ENCODE peak calls at places on chromosomes 13 and 19, in ten cellular contexts. One of them, this sample, is unnamed.

GRCh38 chr13:110173247-110173818 is 133.6 kb downstream of the COL4A1 start:
- DNase-seq in BJ: no peak
- DNase-seq in coronary artery: no peak
- DNase-seq in brain microvascular endothelial cell: no peak
- DNase-seq in PC-3: peak
- DNase-seq in bronchial epithelial cell: peak
- DNase-seq in Peyer's patch: no peak
- DNase-seq in thyroid gland: no peak
- DNase-seq in breast epithelium: no peak
- DNase-seq in foreskin fibroblast: no peak
- DNase-seq in this sample: no peak

GRCh38 chr19:43425567-43426392 is 11.1 kb downstream of the TEX101 start:
- DNase-seq in BJ: no peak
- DNase-seq in coronary artery: no peak
- DNase-seq in brain microvascular endothelial cell: no peak
- DNase-seq in PC-3: peak
- DNase-seq in bronchial epithelial cell: peak
- DNase-seq in Peyer's patch: peak
- DNase-seq in thyroid gland: no peak
- DNase-seq in breast epithelium: no peak
- DNase-seq in foreskin fibroblast: no peak
- DNase-seq in this sample: no peak

GRCh38 chr13:31036717-31037116 is 104.3 kb downstream of the TEX26 start:
- DNase-seq in BJ: no peak
- DNase-seq in coronary artery: no peak
- DNase-seq in brain microvascular endothelial cell: no peak
- DNase-seq in PC-3: no peak
- DNase-seq in bronchial epithelial cell: no peak
- DNase-seq in Peyer's patch: no peak
- DNase-seq in thyroid gland: no peak
- DNase-seq in breast epithelium: no peak
- DNase-seq in foreskin fibroblast: no peak
- DNase-seq in this sample: no peak

GRCh38 chr13:40439928-40440327 is 226.5 kb downstream of the FOXO1 start:
- DNase-seq in BJ: no peak
- DNase-seq in coronary artery: no peak
- DNase-seq in brain microvascular endothelial cell: no peak
- DNase-seq in PC-3: no peak
- DNase-seq in bronchial epithelial cell: no peak
- DNase-seq in Peyer's patch: no peak
- DNase-seq in thyroid gland: no peak
- DNase-seq in breast epithelium: no peak
- DNase-seq in foreskin fibroblast: no peak
- DNase-seq in this sample: no peak

GRCh38 chr13:113748101-113748861 is 10.7 kb upstream of the TMEM255B start:
- DNase-seq in BJ: no peak
- DNase-seq in coronary artery: no peak
- DNase-seq in brain microvascular endothelial cell: no peak
- DNase-seq in PC-3: no peak
- DNase-seq in bronchial epithelial cell: no peak
- DNase-seq in Peyer's patch: peak
- DNase-seq in thyroid gland: no peak
- DNase-seq in breast epithelium: no peak
- DNase-seq in foreskin fibroblast: no peak
- DNase-seq in this sample: no peak

GRCh38 chr19:46776927-46777911 is 11.2 kb downstream of the SLC1A5 start:
- DNase-seq in BJ: no peak
- DNase-seq in coronary artery: no peak
- DNase-seq in brain microvascular endothelial cell: no peak
- DNase-seq in PC-3: no peak
- DNase-seq in bronchial epithelial cell: no peak
- DNase-seq in Peyer's patch: peak
- DNase-seq in thyroid gland: no peak
- DNase-seq in breast epithelium: no peak
- DNase-seq in foreskin fibroblast: no peak
- DNase-seq in this sample: no peak

GRCh38 chr13:33634526-33635111 is 183.3 kb upstream of the RFC3 start:
- DNase-seq in BJ: no peak
- DNase-seq in coronary artery: no peak
- DNase-seq in brain microvascular endothelial cell: peak
- DNase-seq in PC-3: no peak
- DNase-seq in bronchial epithelial cell: no peak
- DNase-seq in Peyer's patch: no peak
- DNase-seq in thyroid gland: peak
- DNase-seq in breast epithelium: no peak
- DNase-seq in foreskin fibroblast: no peak
- DNase-seq in this sample: no peak

GRCh38 chr13:78820541-78820940 is 161.6 kb upstream of the OBI1 start:
- DNase-seq in BJ: no peak
- DNase-seq in coronary artery: no peak
- DNase-seq in brain microvascular endothelial cell: no peak
- DNase-seq in PC-3: no peak
- DNase-seq in bronchial epithelial cell: no peak
- DNase-seq in Peyer's patch: no peak
- DNase-seq in thyroid gland: no peak
- DNase-seq in breast epithelium: no peak
- DNase-seq in foreskin fibroblast: no peak
- DNase-seq in this sample: no peak

GRCh38 chr13:34634443-34634842 is 307.6 kb upstream of the NBEA start:
- DNase-seq in BJ: no peak
- DNase-seq in coronary artery: no peak
- DNase-seq in brain microvascular endothelial cell: no peak
- DNase-seq in PC-3: no peak
- DNase-seq in bronchial epithelial cell: no peak
- DNase-seq in Peyer's patch: no peak
- DNase-seq in thyroid gland: no peak
- DNase-seq in breast epithelium: no peak
- DNase-seq in foreskin fibroblast: no peak
- DNase-seq in this sample: no peak

GRCh38 chr19:38975214-38975860 is at the start of gene FBXO17:
- DNase-seq in BJ: no peak
- DNase-seq in coronary artery: peak
- DNase-seq in brain microvascular endothelial cell: peak
- DNase-seq in PC-3: no peak
- DNase-seq in bronchial epithelial cell: peak
- DNase-seq in Peyer's patch: peak
- DNase-seq in thyroid gland: peak
- DNase-seq in breast epithelium: no peak
- DNase-seq in foreskin fibroblast: peak
- DNase-seq in this sample: no peak

GRCh38 chr19:34662919-34663318 is 14.0 kb downstream of the SCGB2B2 start:
- DNase-seq in BJ: no peak
- DNase-seq in coronary artery: no peak
- DNase-seq in brain microvascular endothelial cell: no peak
- DNase-seq in PC-3: peak
- DNase-seq in bronchial epithelial cell: peak
- DNase-seq in Peyer's patch: no peak
- DNase-seq in thyroid gland: no peak
- DNase-seq in breast epithelium: no peak
- DNase-seq in foreskin fibroblast: no peak
- DNase-seq in this sample: no peak

GRCh38 chr13:32164622-32165268 is 133.2 kb downstream of the FRY start:
- DNase-seq in BJ: no peak
- DNase-seq in coronary artery: no peak
- DNase-seq in brain microvascular endothelial cell: peak
- DNase-seq in PC-3: peak
- DNase-seq in bronchial epithelial cell: peak
- DNase-seq in Peyer's patch: no peak
- DNase-seq in thyroid gland: no peak
- DNase-seq in breast epithelium: no peak
- DNase-seq in foreskin fibroblast: peak
- DNase-seq in this sample: no peak

GRCh38 chr19:2579678-2580280 is 103.9 kb downstream of the GADD45B start:
- DNase-seq in BJ: no peak
- DNase-seq in coronary artery: no peak
- DNase-seq in brain microvascular endothelial cell: no peak
- DNase-seq in PC-3: no peak
- DNase-seq in bronchial epithelial cell: no peak
- DNase-seq in Peyer's patch: no peak
- DNase-seq in thyroid gland: no peak
- DNase-seq in breast epithelium: no peak
- DNase-seq in foreskin fibroblast: no peak
- DNase-seq in this sample: no peak

GRCh38 chr19:37513397-37513796 is 6.7 kb downstream of the ZNF793 start:
- DNase-seq in BJ: no peak
- DNase-seq in coronary artery: no peak
- DNase-seq in brain microvascular endothelial cell: no peak
- DNase-seq in PC-3: no peak
- DNase-seq in bronchial epithelial cell: no peak
- DNase-seq in Peyer's patch: no peak
- DNase-seq in thyroid gland: no peak
- DNase-seq in breast epithelium: no peak
- DNase-seq in foreskin fibroblast: peak
- DNase-seq in this sample: no peak

GRCh38 chr13:91347996-91348905 is 764 bp downstream of the MIR17HG start:
- DNase-seq in BJ: no peak
- DNase-seq in coronary artery: peak
- DNase-seq in brain microvascular endothelial cell: no peak
- DNase-seq in PC-3: no peak
- DNase-seq in bronchial epithelial cell: no peak
- DNase-seq in Peyer's patch: peak
- DNase-seq in thyroid gland: peak
- DNase-seq in breast epithelium: peak
- DNase-seq in foreskin fibroblast: peak
- DNase-seq in this sample: no peak

GRCh38 chr13:40228486-40228885 is 438.0 kb downstream of the FOXO1 start:
- DNase-seq in BJ: no peak
- DNase-seq in coronary artery: no peak
- DNase-seq in brain microvascular endothelial cell: no peak
- DNase-seq in PC-3: no peak
- DNase-seq in bronchial epithelial cell: no peak
- DNase-seq in Peyer's patch: no peak
- DNase-seq in thyroid gland: no peak
- DNase-seq in breast epithelium: no peak
- DNase-seq in foreskin fibroblast: no peak
- DNase-seq in this sample: no peak

GRCh38 chr19:50639121-50640112 is at the start of gene SYT3:
- DNase-seq in BJ: no peak
- DNase-seq in coronary artery: no peak
- DNase-seq in brain microvascular endothelial cell: peak
- DNase-seq in PC-3: peak
- DNase-seq in bronchial epithelial cell: no peak
- DNase-seq in Peyer's patch: no peak
- DNase-seq in thyroid gland: peak
- DNase-seq in breast epithelium: no peak
- DNase-seq in foreskin fibroblast: peak
- DNase-seq in this sample: no peak

GRCh38 chr13:39451860-39452301 is 151.1 kb downstream of the LHFPL6 start:
- DNase-seq in BJ: no peak
- DNase-seq in coronary artery: no peak
- DNase-seq in brain microvascular endothelial cell: peak
- DNase-seq in PC-3: no peak
- DNase-seq in bronchial epithelial cell: no peak
- DNase-seq in Peyer's patch: no peak
- DNase-seq in thyroid gland: peak
- DNase-seq in breast epithelium: no peak
- DNase-seq in foreskin fibroblast: no peak
- DNase-seq in this sample: no peak

GRCh38 chr13:113736258-113736731 is 22.7 kb upstream of the TMEM255B start:
- DNase-seq in BJ: no peak
- DNase-seq in coronary artery: no peak
- DNase-seq in brain microvascular endothelial cell: no peak
- DNase-seq in PC-3: no peak
- DNase-seq in bronchial epithelial cell: no peak
- DNase-seq in Peyer's patch: peak
- DNase-seq in thyroid gland: no peak
- DNase-seq in breast epithelium: no peak
- DNase-seq in foreskin fibroblast: no peak
- DNase-seq in this sample: no peak

DNA sequence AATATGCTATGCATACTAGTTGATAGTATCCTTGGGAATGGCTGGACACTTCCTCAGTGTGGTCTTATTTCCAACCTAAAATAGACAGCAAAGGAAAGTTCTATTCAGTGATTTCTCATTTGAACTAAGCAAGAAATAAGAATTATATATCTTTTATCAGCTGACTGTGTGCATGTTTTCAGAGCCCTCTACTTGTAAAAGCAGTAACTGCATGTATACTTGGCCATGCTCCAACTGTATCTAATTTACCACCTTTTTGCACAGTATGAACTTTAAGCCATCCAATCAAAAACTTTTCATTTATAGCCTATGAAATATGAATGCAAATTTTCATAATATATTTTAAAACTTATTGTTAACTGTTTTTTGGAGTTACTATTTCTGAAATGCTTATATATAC is 136.4 kb upstream of the PCDH9 start:
- DNase-seq in BJ: no peak
- DNase-seq in coronary artery: no peak
- DNase-seq in brain microvascular endothelial cell: peak
- DNase-seq in PC-3: peak
- DNase-seq in bronchial epithelial cell: peak
- DNase-seq in Peyer's patch: no peak
- DNase-seq in thyroid gland: no peak
- DNase-seq in breast epithelium: no peak
- DNase-seq in foreskin fibroblast: no peak
- DNase-seq in this sample: no peak
- TF ChIP-seq CTCF in BJ: no peak
- TF ChIP-seq CTCF in coronary artery: no peak
- TF ChIP-seq CTCF in brain microvascular endothelial cell: peak
- TF ChIP-seq CTCF in PC-3: peak
- TF ChIP-seq CTCF in bronchial epithelial cell: no peak
- TF ChIP-seq CTCF in Peyer's patch: no peak
- TF ChIP-seq CTCF in thyroid gland: no peak
- TF ChIP-seq CTCF in breast epithelium: no peak
- TF ChIP-seq CTCF in foreskin fibroblast: peak
- TF ChIP-seq CTCF in this sample: no peak

GRCh38 chr13:24149306-24150032 is 11.1 kb upstream of the SPATA13 start:
- DNase-seq in BJ: no peak
- DNase-seq in coronary artery: no peak
- DNase-seq in brain microvascular endothelial cell: no peak
- DNase-seq in PC-3: peak
- DNase-seq in bronchial epithelial cell: no peak
- DNase-seq in Peyer's patch: no peak
- DNase-seq in thyroid gland: no peak
- DNase-seq in breast epithelium: no peak
- DNase-seq in foreskin fibroblast: no peak
- DNase-seq in this sample: no peak
- H3K4me3 ChIP-seq in BJ: no peak
- H3K4me3 ChIP-seq in coronary artery: no peak
- H3K4me3 ChIP-seq in brain microvascular endothelial cell: no peak
- H3K4me3 ChIP-seq in PC-3: peak
- H3K4me3 ChIP-seq in bronchial epithelial cell: no peak
- H3K4me3 ChIP-seq in Peyer's patch: no peak
- H3K4me3 ChIP-seq in thyroid gland: no peak
- H3K4me3 ChIP-seq in breast epithelium: no peak
- H3K4me3 ChIP-seq in foreskin fibroblast: no peak
- H3K4me3 ChIP-seq in this sample: no peak

GRCh38 chr13:23695711-23696512 is 125.7 kb downstream of the TNFRSF19 start:
- DNase-seq in BJ: no peak
- DNase-seq in coronary artery: no peak
- DNase-seq in brain microvascular endothelial cell: no peak
- DNase-seq in PC-3: no peak
- DNase-seq in bronchial epithelial cell: no peak
- DNase-seq in Peyer's patch: no peak
- DNase-seq in thyroid gland: peak
- DNase-seq in breast epithelium: no peak
- DNase-seq in foreskin fibroblast: no peak
- DNase-seq in this sample: no peak
- TF ChIP-seq CTCF in BJ: no peak
- TF ChIP-seq CTCF in coronary artery: no peak
- TF ChIP-seq CTCF in brain microvascular endothelial cell: no peak
- TF ChIP-seq CTCF in PC-3: no peak
- TF ChIP-seq CTCF in bronchial epithelial cell: no peak
- TF ChIP-seq CTCF in Peyer's patch: no peak
- TF ChIP-seq CTCF in thyroid gland: no peak
- TF ChIP-seq CTCF in breast epithelium: no peak
- TF ChIP-seq CTCF in foreskin fibroblast: no peak
- TF ChIP-seq CTCF in this sample: no peak

GRCh38 chr19:44951179-44952159 is 3.7 kb upstream of the CLPTM1 start:
- DNase-seq in BJ: no peak
- DNase-seq in coronary artery: no peak
- DNase-seq in brain microvascular endothelial cell: peak
- DNase-seq in PC-3: peak
- DNase-seq in bronchial epithelial cell: peak
- DNase-seq in Peyer's patch: no peak
- DNase-seq in thyroid gland: peak
- DNase-seq in breast epithelium: peak
- DNase-seq in foreskin fibroblast: peak
- DNase-seq in this sample: peak
- H3K4me3 ChIP-seq in BJ: no peak
- H3K4me3 ChIP-seq in coronary artery: peak
- H3K4me3 ChIP-seq in brain microvascular endothelial cell: peak
- H3K4me3 ChIP-seq in PC-3: peak
- H3K4me3 ChIP-seq in bronchial epithelial cell: no peak
- H3K4me3 ChIP-seq in Peyer's patch: no peak
- H3K4me3 ChIP-seq in thyroid gland: no peak
- H3K4me3 ChIP-seq in breast epithelium: peak
- H3K4me3 ChIP-seq in foreskin fibroblast: no peak
- H3K4me3 ChIP-seq in this sample: no peak